ENCODE peak calls at places on chromosomes 2 and 18, in five cellular contexts. One of them, this sample, is unnamed.

GRCh38 chr2:205139822-205140612 is 542.3 kb upstream of the NRP2 start:
- DNase-seq in fibroblast of the aortic adventitia: no peak
- DNase-seq in fibroblast of villous mesenchyme: no peak
- DNase-seq in GM23338: peak; percentile 85
- DNase-seq in heart right ventricle: peak; percentile 12
- DNase-seq in this sample: no peak

GRCh38 chr2:40360652-40361051 is 91.2 kb downstream of the SLC8A1 start:
- DNase-seq in fibroblast of the aortic adventitia: peak; percentile 27
- DNase-seq in fibroblast of villous mesenchyme: no peak
- DNase-seq in GM23338: no peak
- DNase-seq in heart right ventricle: no peak
- DNase-seq in this sample: no peak

GRCh38 chr2:239264838-239265651 is 135.8 kb downstream of the HDAC4 start:
- DNase-seq in fibroblast of the aortic adventitia: peak; percentile 87
- DNase-seq in fibroblast of villous mesenchyme: peak; percentile 91
- DNase-seq in GM23338: no peak
- DNase-seq in heart right ventricle: no peak
- DNase-seq in this sample: no peak

GRCh38 chr2:189719531-189719930 is 43.1 kb downstream of the OSGEPL1 start:
- DNase-seq in fibroblast of the aortic adventitia: no peak
- DNase-seq in fibroblast of villous mesenchyme: no peak
- DNase-seq in GM23338: no peak
- DNase-seq in heart right ventricle: no peak
- DNase-seq in this sample: no peak

GRCh38 chr2:200172944-200173481 is 133.5 kb upstream of the SPATS2L start:
- DNase-seq in fibroblast of the aortic adventitia: no peak
- DNase-seq in fibroblast of villous mesenchyme: peak; percentile 77
- DNase-seq in GM23338: no peak
- DNase-seq in heart right ventricle: no peak
- DNase-seq in this sample: no peak

GRCh38 chr2:33145459-33145858 is 198.7 kb downstream of the LTBP1 start:
- DNase-seq in fibroblast of the aortic adventitia: peak; percentile 93
- DNase-seq in fibroblast of villous mesenchyme: peak; percentile 69
- DNase-seq in GM23338: no peak
- DNase-seq in heart right ventricle: no peak
- DNase-seq in this sample: no peak

GRCh38 chr2:100052645-100053044 is 89.7 kb downstream of the AFF3 start:
- DNase-seq in fibroblast of the aortic adventitia: no peak
- DNase-seq in fibroblast of villous mesenchyme: no peak
- DNase-seq in GM23338: no peak
- DNase-seq in heart right ventricle: no peak
- DNase-seq in this sample: no peak

GRCh38 chr18:54089749-54090459 is 134.6 kb downstream of the MBD2 start:
- DNase-seq in fibroblast of the aortic adventitia: no peak
- DNase-seq in fibroblast of villous mesenchyme: no peak
- DNase-seq in GM23338: no peak
- DNase-seq in heart right ventricle: no peak
- DNase-seq in this sample: no peak

GRCh38 chr2:101012706-101013181 is 10.7 kb downstream of the RPL31 start:
- DNase-seq in fibroblast of the aortic adventitia: peak; percentile 72
- DNase-seq in fibroblast of villous mesenchyme: peak; percentile 54
- DNase-seq in GM23338: peak; percentile 53
- DNase-seq in heart right ventricle: no peak
- DNase-seq in this sample: no peak

GRCh38 chr2:61562615-61563014 is 24.5 kb upstream of the XPO1 start:
- DNase-seq in fibroblast of the aortic adventitia: no peak
- DNase-seq in fibroblast of villous mesenchyme: no peak
- DNase-seq in GM23338: no peak
- DNase-seq in heart right ventricle: no peak
- DNase-seq in this sample: no peak

GRCh38 chr2:135709992-135710391 is 31.7 kb upstream of the UBXN4 start:
- DNase-seq in fibroblast of the aortic adventitia: peak; percentile 60
- DNase-seq in fibroblast of villous mesenchyme: peak; percentile 52
- DNase-seq in GM23338: peak; percentile 56
- DNase-seq in heart right ventricle: peak; percentile 55
- DNase-seq in this sample: peak; percentile 54

GRCh38 chr2:172745636-172746035 is 10.0 kb downstream of the RAPGEF4 start:
- DNase-seq in fibroblast of the aortic adventitia: peak; percentile 4
- DNase-seq in fibroblast of villous mesenchyme: no peak
- DNase-seq in GM23338: no peak
- DNase-seq in heart right ventricle: no peak
- DNase-seq in this sample: no peak

GRCh38 chr2:127046579-127046978 is 60.4 kb downstream of the BIN1 start:
- DNase-seq in fibroblast of the aortic adventitia: no peak
- DNase-seq in fibroblast of villous mesenchyme: no peak
- DNase-seq in GM23338: no peak
- DNase-seq in heart right ventricle: no peak
- DNase-seq in this sample: no peak

GRCh38 chr2:72864500-72864899 is 22.7 kb upstream of the SPR start:
- DNase-seq in fibroblast of the aortic adventitia: peak; percentile 65
- DNase-seq in fibroblast of villous mesenchyme: no peak
- DNase-seq in GM23338: no peak
- DNase-seq in heart right ventricle: no peak
- DNase-seq in this sample: no peak

GRCh38 chr2:150916997-150917396 is 344.7 kb downstream of the RBM43 start:
- DNase-seq in fibroblast of the aortic adventitia: peak; percentile 51
- DNase-seq in fibroblast of villous mesenchyme: no peak
- DNase-seq in GM23338: no peak
- DNase-seq in heart right ventricle: no peak
- DNase-seq in this sample: no peak

GRCh38 chr2:21812766-21813165 is 689.0 kb downstream of the TDRD15 start:
- DNase-seq in fibroblast of the aortic adventitia: no peak
- DNase-seq in fibroblast of villous mesenchyme: no peak
- DNase-seq in GM23338: peak; percentile 10
- DNase-seq in heart right ventricle: no peak
- DNase-seq in this sample: no peak

GRCh38 chr2:28375742-28376631 is 16.7 kb upstream of the FOSL2 start:
- DNase-seq in fibroblast of the aortic adventitia: no peak
- DNase-seq in fibroblast of villous mesenchyme: no peak
- DNase-seq in GM23338: no peak
- DNase-seq in heart right ventricle: no peak
- DNase-seq in this sample: no peak

GRCh38 chr2:61670591-61671503 is 132.7 kb upstream of the XPO1 start:
- DNase-seq in fibroblast of the aortic adventitia: peak; percentile 42
- DNase-seq in fibroblast of villous mesenchyme: peak; percentile 88
- DNase-seq in GM23338: peak; percentile 23
- DNase-seq in heart right ventricle: peak; percentile 28
- DNase-seq in this sample: no peak

GRCh38 chr2:108182489-108182888 is 57.3 kb upstream of the SULT1C3 start:
- DNase-seq in fibroblast of the aortic adventitia: peak; percentile 2
- DNase-seq in fibroblast of villous mesenchyme: peak; percentile 7
- DNase-seq in GM23338: peak; percentile 91
- DNase-seq in heart right ventricle: no peak
- DNase-seq in this sample: no peak

DNA sequence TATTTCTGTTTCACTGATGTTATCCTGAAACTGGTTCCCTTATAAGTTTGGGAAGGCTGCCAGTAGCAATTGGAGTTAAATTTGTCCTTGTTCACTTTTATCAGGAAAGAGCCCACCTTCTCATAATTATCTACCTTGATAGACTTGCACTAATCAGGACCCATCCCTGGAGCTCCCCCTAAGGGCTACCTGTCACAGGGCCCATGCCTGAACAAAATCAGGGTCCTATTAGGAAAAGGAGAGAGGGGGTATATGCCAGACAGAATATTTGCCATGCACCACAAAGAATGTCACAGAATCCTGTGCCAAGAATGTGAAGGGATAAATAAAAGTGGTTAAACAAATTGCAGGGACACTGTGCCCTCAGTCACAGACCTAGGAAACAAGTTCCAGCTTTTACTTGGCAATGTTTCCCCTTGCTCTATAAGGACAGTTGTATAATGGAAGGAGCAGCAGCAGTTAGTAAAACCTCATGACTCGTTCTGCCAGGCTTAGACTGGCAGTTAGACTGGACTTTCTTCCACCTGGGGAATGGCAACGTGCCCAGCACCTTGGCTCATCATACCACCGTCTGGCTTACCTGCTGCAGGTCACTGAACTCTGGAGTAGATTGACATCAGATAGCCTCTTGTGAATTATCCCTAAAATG is 32.3 kb upstream of the VWC2L start:
- DNase-seq in fibroblast of the aortic adventitia: no peak
- DNase-seq in fibroblast of villous mesenchyme: no peak
- DNase-seq in GM23338: peak; percentile 27
- DNase-seq in heart right ventricle: no peak
- DNase-seq in this sample: no peak
- TF ChIP-seq CTCF in fibroblast of the aortic adventitia: no peak
- TF ChIP-seq CTCF in fibroblast of villous mesenchyme: no peak
- TF ChIP-seq CTCF in GM23338: peak; percentile 53
- TF ChIP-seq CTCF in heart right ventricle: no peak
- TF ChIP-seq CTCF in this sample: no peak

GRCh38 chr2:45946023-45946422 is 294.5 kb downstream of the PRKCE start:
- DNase-seq in fibroblast of the aortic adventitia: peak; percentile 96
- DNase-seq in fibroblast of villous mesenchyme: peak; percentile 74
- DNase-seq in GM23338: no peak
- DNase-seq in heart right ventricle: no peak
- DNase-seq in this sample: no peak

GRCh38 chr2:45945182-45945779 is 293.8 kb downstream of the PRKCE start:
- DNase-seq in fibroblast of the aortic adventitia: no peak
- DNase-seq in fibroblast of villous mesenchyme: no peak
- DNase-seq in GM23338: no peak
- DNase-seq in heart right ventricle: no peak
- DNase-seq in this sample: no peak

GRCh38 chr2:45944075-45944474 is 292.6 kb downstream of the PRKCE start:
- DNase-seq in fibroblast of the aortic adventitia: peak; percentile 67
- DNase-seq in fibroblast of villous mesenchyme: peak; percentile 57
- DNase-seq in GM23338: no peak
- DNase-seq in heart right ventricle: no peak
- DNase-seq in this sample: no peak

GRCh38 chr2:45941758-45942738 is 290.6 kb downstream of the PRKCE start:
- DNase-seq in fibroblast of the aortic adventitia: peak; percentile 56
- DNase-seq in fibroblast of villous mesenchyme: peak; percentile 82
- DNase-seq in GM23338: no peak
- DNase-seq in heart right ventricle: no peak
- DNase-seq in this sample: no peak

DNA sequence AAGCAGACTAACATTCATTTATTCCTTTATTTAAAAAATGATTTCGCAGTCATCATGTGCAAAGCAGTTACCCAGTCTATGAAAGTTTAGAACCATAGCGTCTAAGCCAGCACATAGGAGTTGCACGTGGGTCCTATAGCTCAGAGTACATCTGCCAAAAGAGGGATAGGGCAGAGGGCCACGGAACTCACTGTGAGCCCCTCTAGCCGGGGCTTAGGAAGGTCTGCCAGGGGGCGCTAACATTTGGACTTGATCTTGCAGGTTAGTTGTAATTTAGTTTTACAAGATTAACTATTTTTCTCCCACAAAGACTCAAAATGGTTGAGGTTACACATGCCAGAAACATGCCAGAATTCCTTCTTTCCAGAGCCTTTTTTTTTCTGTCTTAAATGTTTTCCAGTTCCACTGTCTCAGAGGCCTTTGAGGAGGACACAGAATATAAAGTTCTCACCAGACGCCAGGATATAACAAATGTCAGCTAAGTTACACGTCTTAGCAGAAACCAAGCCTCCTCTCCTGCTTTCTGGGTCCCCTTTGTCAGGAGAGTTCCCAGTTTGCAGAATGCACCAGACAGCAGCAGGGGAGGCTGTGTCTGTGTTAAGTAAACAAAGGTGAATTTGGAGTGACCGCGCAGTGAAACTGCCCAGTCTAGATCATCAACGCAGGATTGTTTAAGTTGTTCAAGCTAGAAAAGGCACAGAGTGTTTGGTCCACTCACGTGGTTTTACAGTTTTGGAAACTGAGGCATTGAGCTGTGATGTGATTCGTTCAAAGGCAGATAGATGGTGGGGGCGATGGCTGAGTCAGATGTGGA is 292.0 kb downstream of the PRKCE start:
- DNase-seq in fibroblast of the aortic adventitia: peak; percentile 13
- DNase-seq in fibroblast of villous mesenchyme: no peak
- DNase-seq in GM23338: peak; percentile 53
- DNase-seq in heart right ventricle: no peak
- DNase-seq in this sample: no peak
- TF ChIP-seq CTCF in fibroblast of the aortic adventitia: no peak
- TF ChIP-seq CTCF in fibroblast of villous mesenchyme: no peak
- TF ChIP-seq CTCF in GM23338: peak; percentile 54
- TF ChIP-seq CTCF in heart right ventricle: no peak
- TF ChIP-seq CTCF in this sample: no peak

DNA sequence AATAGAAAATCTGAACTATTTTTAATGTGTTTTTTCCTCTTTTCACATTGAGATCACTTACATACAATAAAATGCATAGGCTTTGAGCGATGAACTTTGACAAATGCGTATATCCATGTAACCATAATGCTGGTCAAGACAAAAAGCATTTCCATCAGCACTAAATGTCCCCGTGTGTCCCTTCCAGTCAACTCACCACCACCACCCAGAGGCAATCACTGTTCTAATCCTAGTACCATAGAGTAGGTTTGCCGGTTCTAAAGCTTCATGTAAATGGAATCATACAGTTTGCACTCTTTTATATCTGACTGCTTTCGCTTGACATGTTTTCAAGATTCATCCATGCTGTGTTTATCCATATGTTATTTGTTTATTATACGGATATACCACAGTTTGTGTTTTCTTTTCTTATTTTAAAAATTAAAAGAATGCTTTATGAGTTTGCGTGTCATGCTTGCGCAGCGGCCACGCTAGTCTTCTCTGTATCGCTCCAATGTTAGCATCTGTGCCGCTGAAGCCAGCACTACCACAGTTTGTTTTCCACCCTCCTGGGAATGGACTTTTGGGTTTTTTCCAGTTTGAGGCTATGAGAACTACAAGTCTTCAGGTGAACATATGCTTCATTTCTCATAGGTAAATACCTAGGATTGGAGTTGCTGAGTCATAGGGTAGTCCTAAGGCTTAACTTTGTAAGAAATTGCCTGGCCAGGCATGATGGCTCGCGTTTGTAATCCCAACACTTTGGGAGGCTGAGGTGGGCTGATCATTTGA is 197.5 kb upstream of the CHAC2 start:
- DNase-seq in fibroblast of the aortic adventitia: no peak
- DNase-seq in fibroblast of villous mesenchyme: no peak
- DNase-seq in GM23338: peak; percentile 11
- DNase-seq in heart right ventricle: no peak
- DNase-seq in this sample: no peak
- TF ChIP-seq CTCF in fibroblast of the aortic adventitia: no peak
- TF ChIP-seq CTCF in fibroblast of villous mesenchyme: no peak
- TF ChIP-seq CTCF in GM23338: peak; percentile 13
- TF ChIP-seq CTCF in heart right ventricle: peak; percentile 13
- TF ChIP-seq CTCF in this sample: no peak

GRCh38 chr2:175309799-175310198 is 128.3 kb upstream of the ATP5MC3 start:
- DNase-seq in fibroblast of the aortic adventitia: peak; percentile 18
- DNase-seq in fibroblast of villous mesenchyme: peak; percentile 22
- DNase-seq in GM23338: peak; percentile 82
- DNase-seq in heart right ventricle: peak; percentile 16
- DNase-seq in this sample: no peak
- TF ChIP-seq CTCF in fibroblast of the aortic adventitia: peak; percentile 37
- TF ChIP-seq CTCF in fibroblast of villous mesenchyme: peak; percentile 48
- TF ChIP-seq CTCF in GM23338: peak; percentile 61
- TF ChIP-seq CTCF in heart right ventricle: peak; percentile 47
- TF ChIP-seq CTCF in this sample: no peak

This sample was measured in activated B cell treated with CpG ODN at 0.5 μM for 24 hours.